ENCODE peak calls at places on chromosomes 5 and 9, in five cellular contexts. One of them, this sample, is unnamed.

GRCh38 chr5:120052916-120053828 is 410.9 kb upstream of the PRR16 start:
- DNase-seq in transverse colon: no peak
- DNase-seq in GM23338: no peak
- DNase-seq in choroid plexus epithelial cell: peak; percentile 16
- DNase-seq in PC-3: no peak
- DNase-seq in this sample: no peak

GRCh38 chr9:83583151-83584014 is 39.6 kb upstream of the IDNK start:
- DNase-seq in transverse colon: peak; percentile 27
- DNase-seq in GM23338: peak; percentile 91
- DNase-seq in choroid plexus epithelial cell: peak; percentile 87
- DNase-seq in PC-3: peak; percentile 64
- DNase-seq in this sample: peak; percentile 76

GRCh38 chr9:89154651-89155336 is 23.8 kb downstream of the SHC3 start:
- DNase-seq in transverse colon: no peak
- DNase-seq in GM23338: no peak
- DNase-seq in choroid plexus epithelial cell: peak; percentile 83
- DNase-seq in PC-3: peak; percentile 85
- DNase-seq in this sample: peak; percentile 42

GRCh38 chr5:9222054-9222738 is 323.7 kb downstream of the SEMA5A start:
- DNase-seq in transverse colon: no peak
- DNase-seq in GM23338: peak; percentile 83
- DNase-seq in choroid plexus epithelial cell: no peak
- DNase-seq in PC-3: no peak
- DNase-seq in this sample: no peak

GRCh38 chr5:116388564-116389258 is 185.9 kb downstream of the SEMA6A start:
- DNase-seq in transverse colon: no peak
- DNase-seq in GM23338: peak; percentile 66
- DNase-seq in choroid plexus epithelial cell: no peak
- DNase-seq in PC-3: no peak
- DNase-seq in this sample: peak; percentile 17

GRCh38 chr5:177116631-177117373 is 16.8 kb upstream of the NSD1 start:
- DNase-seq in transverse colon: peak; percentile 80
- DNase-seq in GM23338: peak; percentile 96
- DNase-seq in choroid plexus epithelial cell: peak; percentile 91
- DNase-seq in PC-3: no peak
- DNase-seq in this sample: peak; percentile 66

GRCh38 chr9:75372499-75373268 is 284.4 kb downstream of the OSTF1 start:
- DNase-seq in transverse colon: no peak
- DNase-seq in GM23338: no peak
- DNase-seq in choroid plexus epithelial cell: peak; percentile 34
- DNase-seq in PC-3: no peak
- DNase-seq in this sample: no peak

GRCh38 chr9:97847474-97848236 is 5.4 kb upstream of the FOXE1 start:
- DNase-seq in transverse colon: no peak
- DNase-seq in GM23338: peak; percentile 10
- DNase-seq in choroid plexus epithelial cell: no peak
- DNase-seq in PC-3: no peak
- DNase-seq in this sample: no peak

GRCh38 chr9:114372971-114373591 is 14.7 kb downstream of the AKNA start:
- DNase-seq in transverse colon: peak; percentile 83
- DNase-seq in GM23338: no peak
- DNase-seq in choroid plexus epithelial cell: no peak
- DNase-seq in PC-3: no peak
- DNase-seq in this sample: no peak

GRCh38 chr5:82991678-82992323 is 85.4 kb downstream of the TMEM167A start:
- DNase-seq in transverse colon: no peak
- DNase-seq in GM23338: no peak
- DNase-seq in choroid plexus epithelial cell: peak; percentile 68
- DNase-seq in PC-3: peak; percentile 91
- DNase-seq in this sample: peak; percentile 84

GRCh38 chr9:87798276-87798833 is 72.4 kb downstream of the CTSL start:
- DNase-seq in transverse colon: no peak
- DNase-seq in GM23338: no peak
- DNase-seq in choroid plexus epithelial cell: no peak
- DNase-seq in PC-3: peak; percentile 17
- DNase-seq in this sample: no peak

GRCh38 chr9:126275386-126276001 is 51.1 kb upstream of the MVB12B start:
- DNase-seq in transverse colon: no peak
- DNase-seq in GM23338: peak; percentile 69
- DNase-seq in choroid plexus epithelial cell: peak; percentile 23
- DNase-seq in PC-3: no peak
- DNase-seq in this sample: no peak

GRCh38 chr5:56359809-56360685 is 126.9 kb upstream of the ANKRD55 start:
- DNase-seq in transverse colon: no peak
- DNase-seq in GM23338: no peak
- DNase-seq in choroid plexus epithelial cell: no peak
- DNase-seq in PC-3: no peak
- DNase-seq in this sample: no peak

GRCh38 chr5:54673523-54674225 is 156.1 kb downstream of the SNX18 start:
- DNase-seq in transverse colon: peak; percentile 52
- DNase-seq in GM23338: no peak
- DNase-seq in choroid plexus epithelial cell: peak; percentile 93
- DNase-seq in PC-3: no peak
- DNase-seq in this sample: no peak

GRCh38 chr9:2466703-2467102 is 154.9 kb upstream of the VLDLR start:
- DNase-seq in transverse colon: peak; percentile 12
- DNase-seq in GM23338: no peak
- DNase-seq in choroid plexus epithelial cell: no peak
- DNase-seq in PC-3: peak; percentile 5
- DNase-seq in this sample: no peak

GRCh38 chr5:161847447-161847846 is 473 bp upstream of the GABRA1 start:
- DNase-seq in transverse colon: no peak
- DNase-seq in GM23338: peak; percentile 46
- DNase-seq in choroid plexus epithelial cell: no peak
- DNase-seq in PC-3: no peak
- DNase-seq in this sample: no peak

GRCh38 chr9:77806697-77807096 is 158.6 kb upstream of the GNA14 start:
- DNase-seq in transverse colon: no peak
- DNase-seq in GM23338: no peak
- DNase-seq in choroid plexus epithelial cell: no peak
- DNase-seq in PC-3: no peak
- DNase-seq in this sample: no peak

GRCh38 chr9:79632060-79632459 is 60.3 kb downstream of the TLE4 start:
- DNase-seq in transverse colon: no peak
- DNase-seq in GM23338: no peak
- DNase-seq in choroid plexus epithelial cell: no peak
- DNase-seq in PC-3: no peak
- DNase-seq in this sample: peak; percentile 30

GRCh38 chr5:123755587-123756324 is 243.8 kb downstream of the CSNK1G3 start:
- DNase-seq in transverse colon: no peak
- DNase-seq in GM23338: no peak
- DNase-seq in choroid plexus epithelial cell: peak; percentile 62
- DNase-seq in PC-3: peak; percentile 4
- DNase-seq in this sample: no peak

GRCh38 chr9:4762889-4763521 is 22.0 kb upstream of the AK3 start:
- DNase-seq in transverse colon: peak; percentile 53
- DNase-seq in GM23338: peak; percentile 68
- DNase-seq in choroid plexus epithelial cell: peak; percentile 60
- DNase-seq in PC-3: no peak
- DNase-seq in this sample: peak; percentile 73
- H3K4me3 ChIP-seq in transverse colon: peak overlapping the region; percentile 36
- H3K4me3 ChIP-seq in GM23338: peak overlapping the region; percentile 1
- H3K4me3 ChIP-seq in choroid plexus epithelial cell: peak overlapping the region; percentile 25
- H3K4me3 ChIP-seq in PC-3: peak overlapping the region; percentile 61
- H3K4me3 ChIP-seq in this sample: peak overlapping the region; percentile 23

DNA sequence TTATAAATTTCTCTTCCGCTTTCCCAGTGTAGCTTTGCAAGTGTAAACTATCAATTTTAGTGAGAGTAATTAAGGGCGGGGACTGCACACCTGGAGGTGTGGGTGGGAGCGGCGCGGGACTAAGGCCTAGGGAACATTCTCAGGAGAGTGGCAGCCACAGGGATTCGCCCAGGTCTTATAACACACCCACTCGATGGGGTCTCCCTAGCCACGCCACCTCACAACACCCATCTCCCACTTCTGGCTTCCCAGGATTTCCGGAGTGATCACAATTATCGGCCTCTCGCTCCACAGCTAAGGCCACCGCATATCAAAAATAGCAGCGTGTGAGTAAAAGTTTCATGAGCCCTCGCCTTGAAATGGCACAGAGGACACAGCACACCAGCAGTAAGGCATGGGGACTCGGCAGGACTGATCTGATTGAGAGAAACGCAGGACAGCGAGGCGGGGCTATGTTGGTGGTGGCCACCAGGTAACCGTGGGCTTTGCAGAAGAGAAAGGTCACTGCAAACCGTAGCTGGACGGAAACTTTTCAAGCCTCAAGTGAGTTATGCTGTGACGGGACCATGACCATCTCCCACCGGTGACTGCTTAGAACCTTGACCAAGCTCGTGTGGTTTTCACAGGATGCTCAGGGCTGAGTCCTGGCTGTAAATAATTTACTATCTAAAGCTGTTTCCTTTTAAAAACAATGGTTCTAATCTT is 1.1 kb upstream of the LPAR1 start:
- DNase-seq in transverse colon: peak; percentile 67
- DNase-seq in GM23338: peak; percentile 45
- DNase-seq in choroid plexus epithelial cell: no peak
- DNase-seq in PC-3: no peak
- DNase-seq in this sample: no peak
- TF ChIP-seq CTCF in transverse colon: no peak
- TF ChIP-seq CTCF in GM23338: no peak
- TF ChIP-seq CTCF in choroid plexus epithelial cell: no peak
- TF ChIP-seq CTCF in PC-3: no peak
- TF ChIP-seq CTCF in this sample: no peak

DNA sequence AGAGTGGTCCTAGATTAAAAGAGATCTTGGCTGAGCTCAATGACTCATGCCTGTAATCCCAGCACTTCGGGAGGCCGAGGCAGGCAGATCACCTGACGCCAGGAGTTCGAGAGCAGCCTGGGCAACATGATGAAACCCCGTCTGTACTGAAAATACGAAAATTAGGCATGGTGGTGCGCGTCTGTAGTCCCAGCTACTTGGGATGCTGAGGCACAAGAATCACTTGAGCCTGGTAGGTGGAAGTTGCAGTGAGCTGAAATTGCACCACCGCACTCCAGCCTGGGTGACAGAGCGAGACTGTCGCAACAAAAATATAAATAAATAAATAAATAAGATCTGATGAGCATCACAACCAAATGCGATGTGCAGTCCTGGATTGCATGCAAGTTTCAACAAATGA is 8.7 kb upstream of the ENG start:
- DNase-seq in transverse colon: no peak
- DNase-seq in GM23338: no peak
- DNase-seq in choroid plexus epithelial cell: no peak
- DNase-seq in PC-3: no peak
- DNase-seq in this sample: no peak
- H3K4me3 ChIP-seq in transverse colon: no peak overlapping the region
- H3K4me3 ChIP-seq in GM23338: no peak overlapping the region
- H3K4me3 ChIP-seq in choroid plexus epithelial cell: no peak overlapping the region
- H3K4me3 ChIP-seq in PC-3: no peak overlapping the region
- H3K4me3 ChIP-seq in this sample: no peak overlapping the region

GRCh38 chr5:66757834-66758396 is 161.7 kb downstream of the MAST4 start:
- DNase-seq in transverse colon: no peak
- DNase-seq in GM23338: no peak
- DNase-seq in choroid plexus epithelial cell: no peak
- DNase-seq in PC-3: no peak
- DNase-seq in this sample: no peak

GRCh38 chr5:66757219-66757833 is 161.1 kb downstream of the MAST4 start:
- DNase-seq in transverse colon: peak; percentile 39
- DNase-seq in GM23338: peak; percentile 60
- DNase-seq in choroid plexus epithelial cell: peak; percentile 83
- DNase-seq in PC-3: peak; percentile 42
- DNase-seq in this sample: peak; percentile 59
- TF ChIP-seq CTCF in transverse colon: peak; percentile 51
- TF ChIP-seq CTCF in GM23338: peak; percentile 58
- TF ChIP-seq CTCF in choroid plexus epithelial cell: peak; percentile 47
- TF ChIP-seq CTCF in PC-3: peak; percentile 53
- TF ChIP-seq CTCF in this sample: peak; percentile 63

DNA sequence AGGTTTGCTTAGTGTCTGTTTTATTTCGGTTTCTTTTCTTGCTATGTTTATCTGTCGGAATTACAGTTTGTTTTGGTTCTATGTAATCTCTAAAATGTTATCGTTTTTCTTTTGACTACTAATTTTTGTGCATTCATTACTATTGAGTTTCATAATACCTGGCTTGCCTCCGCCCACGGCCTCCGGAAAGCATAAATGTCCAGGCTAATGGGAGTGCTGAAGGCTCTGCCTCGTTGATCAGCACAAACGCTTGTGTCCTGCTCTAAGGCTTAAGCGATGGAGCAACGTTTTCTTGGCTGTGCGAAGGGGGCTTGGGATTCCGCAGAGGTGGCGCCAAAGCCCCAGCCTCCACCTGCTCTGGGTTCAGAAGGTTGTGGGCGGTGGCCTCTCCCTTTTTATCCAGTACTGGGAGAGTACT is 19.8 kb downstream of the ANXA2R start:
- DNase-seq in transverse colon: no peak
- DNase-seq in GM23338: peak; percentile 54
- DNase-seq in choroid plexus epithelial cell: no peak
- DNase-seq in PC-3: no peak
- DNase-seq in this sample: no peak
- H3K4me3 ChIP-seq in transverse colon: peak overlapping the region; percentile 61
- H3K4me3 ChIP-seq in GM23338: peak overlapping the region; percentile 27
- H3K4me3 ChIP-seq in choroid plexus epithelial cell: peak overlapping the region; percentile 73
- H3K4me3 ChIP-seq in PC-3: peak overlapping the region; percentile 80
- H3K4me3 ChIP-seq in this sample: peak overlapping the region; percentile 81

GRCh38 chr5:75265731-75266130 is 29.1 kb upstream of the ANKRD31 start:
- DNase-seq in transverse colon: no peak
- DNase-seq in GM23338: peak; percentile 80
- DNase-seq in choroid plexus epithelial cell: peak; percentile 81
- DNase-seq in PC-3: peak; percentile 56
- DNase-seq in this sample: peak; percentile 68
- TF ChIP-seq CTCF in transverse colon: peak; percentile 61
- TF ChIP-seq CTCF in GM23338: peak; percentile 67
- TF ChIP-seq CTCF in choroid plexus epithelial cell: peak; percentile 71
- TF ChIP-seq CTCF in PC-3: peak; percentile 64
- TF ChIP-seq CTCF in this sample: peak; percentile 66

GRCh38 chr5:141560141-141560540 is 58.7 kb downstream of the DIAPH1 start:
- DNase-seq in transverse colon: no peak
- DNase-seq in GM23338: peak; percentile 38
- DNase-seq in choroid plexus epithelial cell: peak; percentile 63
- DNase-seq in PC-3: peak; percentile 34
- DNase-seq in this sample: peak; percentile 48

GRCh38 chr5:141557681-141558136 is 61.1 kb downstream of the DIAPH1 start:
- DNase-seq in transverse colon: peak; percentile 83
- DNase-seq in GM23338: peak; percentile 95
- DNase-seq in choroid plexus epithelial cell: peak; percentile 100
- DNase-seq in PC-3: peak; percentile 93
- DNase-seq in this sample: peak; percentile 95

GRCh38 chr5:141559481-141559880 is 59.3 kb downstream of the DIAPH1 start:
- DNase-seq in transverse colon: no peak
- DNase-seq in GM23338: no peak
- DNase-seq in choroid plexus epithelial cell: peak; percentile 60
- DNase-seq in PC-3: peak; percentile 57
- DNase-seq in this sample: peak; percentile 12

GRCh38 chr5:141560725-141561483 is 57.9 kb downstream of the DIAPH1 start:
- DNase-seq in transverse colon: peak; percentile 80
- DNase-seq in GM23338: peak; percentile 98
- DNase-seq in choroid plexus epithelial cell: peak; percentile 99
- DNase-seq in PC-3: peak; percentile 76
- DNase-seq in this sample: peak; percentile 97

DNA sequence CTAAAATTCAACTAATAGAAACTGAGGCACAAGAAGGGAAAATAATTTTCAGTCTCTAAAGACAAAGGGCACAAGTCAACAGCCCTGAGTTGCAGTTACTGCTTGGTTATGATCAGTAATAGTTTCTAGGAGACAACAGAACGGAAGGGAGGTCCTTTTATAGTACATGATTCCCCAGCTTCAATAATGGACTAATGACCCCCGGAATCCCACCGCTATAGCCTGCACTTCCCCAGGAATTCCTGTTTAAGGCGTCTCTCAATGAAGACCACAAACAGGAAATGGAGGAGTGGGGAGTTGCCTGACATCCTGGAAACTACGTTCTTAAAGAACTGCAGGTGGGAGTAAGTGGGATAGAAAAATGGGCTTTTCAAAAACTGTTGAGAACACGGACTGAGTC is 60.6 kb downstream of the DIAPH1 start:
- DNase-seq in transverse colon: no peak
- DNase-seq in GM23338: peak; percentile 48
- DNase-seq in choroid plexus epithelial cell: peak; percentile 43
- DNase-seq in PC-3: no peak
- DNase-seq in this sample: peak; percentile 18
- H3K4me3 ChIP-seq in transverse colon: no peak overlapping the region
- H3K4me3 ChIP-seq in GM23338: peak overlapping the region; percentile 2
- H3K4me3 ChIP-seq in choroid plexus epithelial cell: peak overlapping the region; percentile 26
- H3K4me3 ChIP-seq in PC-3: peak overlapping the region; percentile 38
- H3K4me3 ChIP-seq in this sample: no peak overlapping the region

This sample was measured in A673.